ENCODE peak calls at places on chromosome 10, in four cellular contexts. I, W, S and D are unnamed samples. For H3K4me1, the result is how much of the 10 kb centered on the place peaks cover.

GRCh38 chr10:110821508-110821907 is 50.2 kb upstream of the PDCD4 start:
- DNase-seq in I (no peak), W (no peak), S (no peak), D (no peak)

GRCh38 chr10:3620818-3621217 is 164.2 kb downstream of the KLF6 start:
- DNase-seq in I (no peak), W (no peak), S (no peak), D (no peak)

GRCh38 chr10:19097151-19097550 is 48.5 kb downstream of the MALRD1 start:
- DNase-seq in I (no peak), W (no peak), S (no peak), D (no peak)

GRCh38 chr10:90430186-90430585 is 427.7 kb downstream of the HTR7 start:
- DNase-seq in I (no peak), W (no peak), S (no peak), D (no peak)

GRCh38 chr10:131068760-131069159 is 242.8 kb downstream of the TCERG1L start:
- DNase-seq in I (no peak), W (no peak), S (no peak), D (no peak)

GRCh38 chr10:688621-689426 is 644 bp downstream of the DIP2C start:
- DNase-seq in I (peak), W (peak), S (no peak), D (peak)

GRCh38 chr10:75542902-75543301 is 111.5 kb downstream of the LRMDA start:
- DNase-seq in I (peak), W (no peak), S (no peak), D (no peak)

GRCh38 chr10:18918545-18918944 is 130.1 kb upstream of the MALRD1 start:
- DNase-seq in I (peak), W (peak), S (no peak), D (no peak)

GRCh38 chr10:104447331-104447730 is 93.7 kb downstream of the CFAP58 start:
- DNase-seq in I (peak), W (peak), S (no peak), D (no peak)

GRCh38 chr10:69180525-69181204 is 631 bp downstream of the SUPV3L1 start:
- DNase-seq in I (peak), W (peak), S (no peak), D (no peak)

GRCh38 chr10:60944159-60944909 is at the start of gene RHOBTB1:
- DNase-seq in I (peak), W (peak), S (peak), D (peak)

GRCh38 chr10:79608505-79609375 is 2.0 kb upstream of the SFTPA1 start:
- DNase-seq in I (peak), W (no peak), S (peak), D (peak)

GRCh38 chr10:88209837-88210552 is 346.6 kb downstream of the PTEN start:
- DNase-seq in I (peak), W (peak), S (no peak), D (peak)

GRCh38 chr10:86400705-86401587 is 34.4 kb upstream of the GRID1 start:
- DNase-seq in I (peak), W (peak), S (peak), D (no peak)

GRCh38 chr10:77006836-77007511 is 630.6 kb downstream of the KCNMA1 start:
- DNase-seq in I (peak), W (peak), S (no peak), D (no peak)
- H3K4me3 ChIP-seq in I (no peak), W (no peak), S (no peak), D (no peak)

GRCh38 chr10:71239131-71239915 is 27.0 kb downstream of the UNC5B start:
- DNase-seq in I (no peak), W (no peak), S (no peak), D (no peak)
- H3K4me1 ChIP-seq in I (under half), W (under half), S (under half), D (under half)

DNA sequence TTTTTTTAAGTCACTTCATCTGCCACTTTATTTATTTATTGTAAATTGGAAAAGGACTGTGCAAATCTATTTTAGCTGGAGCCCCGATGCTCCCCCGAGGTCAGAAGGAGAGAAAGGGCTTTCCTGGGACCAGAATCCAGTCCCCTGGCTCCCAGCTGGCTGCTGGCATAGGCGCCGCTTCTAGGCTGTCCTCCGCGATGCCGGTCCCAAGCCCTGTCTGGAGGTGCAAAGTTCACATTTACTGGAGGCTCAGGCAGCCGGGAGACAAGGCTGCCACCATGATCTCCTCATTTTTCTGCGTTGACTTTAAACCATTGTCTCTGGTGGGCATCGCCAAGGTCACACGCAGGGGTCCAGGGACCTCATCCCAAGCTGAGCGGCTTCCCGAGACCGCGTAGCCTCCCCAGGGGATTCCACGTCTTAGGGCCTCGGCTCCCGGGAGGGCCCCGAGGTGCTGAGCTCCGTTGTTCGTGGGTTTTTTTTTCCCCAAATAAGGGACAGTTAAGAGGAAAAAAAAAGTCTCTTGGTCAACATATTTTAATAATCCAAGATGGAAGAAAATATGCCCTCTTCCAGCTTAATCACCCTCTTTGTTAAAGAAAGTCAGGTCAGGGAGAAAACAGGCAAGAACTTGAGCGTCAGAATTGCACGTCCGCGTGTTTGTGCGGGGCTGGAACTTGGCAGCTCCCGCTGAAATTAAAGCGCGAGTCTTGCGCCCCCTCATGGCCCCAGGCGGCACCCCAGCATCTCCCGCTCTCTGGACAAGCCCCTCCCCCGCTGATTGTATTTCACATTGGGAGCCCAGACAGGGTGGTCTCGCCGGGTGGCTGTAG is 11.9 kb downstream of the RGR start:
- DNase-seq in I (peak), W (peak), S (no peak), D (peak)
- H3K4me3 ChIP-seq in I (peak), W (no peak), S (no peak), D (no peak)

DNA sequence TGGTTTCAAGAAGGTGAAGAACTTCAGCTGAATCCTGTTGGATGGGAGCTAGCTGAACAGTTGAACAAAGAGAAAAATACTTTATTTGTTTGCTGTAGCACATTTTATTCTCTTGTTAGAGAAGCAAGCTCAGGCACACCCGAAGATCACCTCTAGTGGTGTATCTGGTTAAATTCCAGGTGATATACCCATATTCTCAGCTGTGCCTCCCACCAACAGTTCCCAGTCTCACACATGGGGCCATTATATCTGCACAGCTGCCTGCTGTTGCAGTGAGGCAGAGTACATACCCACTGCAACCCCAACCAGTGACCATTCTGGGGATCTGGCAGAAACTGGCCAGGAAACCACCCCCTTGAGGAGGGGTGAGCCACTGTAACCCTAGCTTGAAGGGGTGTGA is 9.2 kb downstream of the BTAF1 start:
- DNase-seq in I (no peak), W (no peak), S (no peak), D (no peak)
- H3K4me1 ChIP-seq in I (under half), W (under half), S (under half), D (under half)

GRCh38 chr10:113592380-113592779 is 39.5 kb downstream of the HABP2 start:
- DNase-seq in I (no peak), W (no peak), S (no peak), D (no peak)

GRCh38 chr10:113594673-113595072 is 41.8 kb downstream of the HABP2 start:
- DNase-seq in I (no peak), W (no peak), S (no peak), D (no peak)

GRCh38 chr10:113589225-113589770 is 36.4 kb downstream of the HABP2 start:
- DNase-seq in I (no peak), W (no peak), S (no peak), D (no peak)

GRCh38 chr10:113585949-113586348 is 33.1 kb downstream of the HABP2 start:
- DNase-seq in I (peak), W (peak), S (no peak), D (no peak)

DNA sequence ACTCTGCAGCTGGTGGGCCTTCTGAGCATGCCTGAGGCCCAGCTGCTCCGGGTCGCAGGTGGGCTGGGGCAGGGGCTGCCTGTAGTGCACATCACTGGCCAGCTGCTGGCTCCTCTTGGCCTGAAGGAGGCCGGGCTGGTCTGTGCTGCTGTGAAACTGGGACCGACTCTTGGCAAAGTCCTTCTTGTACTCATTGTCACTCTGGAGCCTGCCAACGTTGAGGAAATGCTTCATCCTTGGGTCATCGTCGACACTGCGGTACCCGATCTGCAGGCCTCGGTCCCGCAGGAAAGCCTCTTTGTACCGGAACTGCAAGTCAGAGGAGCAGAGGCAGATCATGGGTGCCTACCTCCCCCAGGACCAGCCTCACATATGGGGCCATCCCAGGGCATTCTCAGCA is 37.7 kb downstream of the HABP2 start:
- DNase-seq in I (no peak), W (no peak), S (no peak), D (no peak)
- H3K4me3 ChIP-seq in I (no peak), W (no peak), S (no peak), D (no peak)